ENCODE peak calls at places on chromosomes 4 and X, in four cellular contexts. E, N, W and U are unnamed samples.

GRCh38 chrX:121876316-121876715 is 828.9 kb downstream of the GLUD2 start:
- DNase-seq in N (no peak), W (peak), E (no peak), U (no peak)

GRCh38 chr4:104493071-104493831 is 1.4 kb downstream of the CXXC4 start:
- DNase-seq in E (no peak), N (no peak), W (no peak), U (no peak)

GRCh38 chr4:155403886-155404285 is 27.1 kb upstream of the MAP9 start:
- DNase-seq in E (no peak), W (peak), N (no peak), U (no peak)

GRCh38 chr4:110626532-110627153 is 3.8 kb upstream of the PITX2 start:
- DNase-seq in N (no peak), E (no peak), W (no peak), U (no peak)

GRCh38 chr4:15882675-15883086 is 55.9 kb downstream of the FGFBP1 start:
- DNase-seq in N (no peak), W (peak), E (peak), U (no peak)

GRCh38 chr4:140884431-140885058 is 128.4 kb upstream of the TBC1D9 start:
- DNase-seq in E (peak), N (no peak), W (peak), U (peak)

GRCh38 chr4:22167201-22167600 is 218.6 kb upstream of the KCNIP4 start:
- DNase-seq in N (no peak), E (no peak), W (no peak), U (no peak)

GRCh38 chr4:124111922-124112321 is 600.6 kb downstream of the ANKRD50 start:
- DNase-seq in W (peak), E (no peak), N (no peak), U (no peak)

GRCh38 chrX:38654302-38654701 is 93.0 kb downstream of the TSPAN7 start:
- DNase-seq in W (peak), E (no peak), N (no peak), U (peak)